ENCODE peak calls at places on chromosome 14, in seven cellular contexts. Z, I, W, Y, N, H and P are unnamed samples.

GRCh38 chr14:72740966-72741835 is 152.7 kb downstream of the DPF3 start:
- DNase-seq in W (no peak), N (peak), I (no peak), Z (no peak), H (no peak), Y (no peak), P (peak)

GRCh38 chr14:89336338-89336737 is 80.7 kb downstream of the FOXN3 start:
- DNase-seq in H (no peak), Y (no peak), W (no peak), Z (no peak), N (no peak), I (no peak), P (no peak)

GRCh38 chr14:52175982-52176502 is 91.5 kb upstream of the PTGDR start:
- DNase-seq in H (no peak), W (no peak), N (no peak), Y (no peak), Z (no peak), I (no peak), P (no peak)

GRCh38 chr14:58469309-58469708 is 41.8 kb downstream of the KIAA0586 start:
- DNase-seq in N (no peak), I (no peak), Z (no peak), H (no peak), W (no peak), Y (no peak), P (no peak)

GRCh38 chr14:64194404-64194803 is 99.8 kb downstream of the ESR2 start:
- DNase-seq in Z (no peak), W (no peak), I (no peak), N (no peak), H (no peak), Y (no peak), P (peak)

GRCh38 chr14:31154956-31155355 is 52.6 kb downstream of the HECTD1 start:
- DNase-seq in N (no peak), H (no peak), Z (no peak), W (no peak), I (no peak), Y (no peak), P (no peak)

GRCh38 chr14:105845725-105846309 is 319.4 kb downstream of the TMEM121 start:
- DNase-seq in I (no peak), H (no peak), N (no peak), Z (no peak), Y (no peak), W (no peak), P (peak)

GRCh38 chr14:96559571-96559970 is 57.4 kb downstream of the PAPOLA start:
- DNase-seq in N (no peak), H (no peak), W (no peak), Z (no peak), Y (no peak), I (no peak), P (no peak)

GRCh38 chr14:63922696-63923421 is 70.1 kb downstream of the SYNE2 start:
- DNase-seq in N (no peak), H (no peak), W (no peak), Y (peak), I (no peak), Z (no peak), P (no peak)

GRCh38 chr14:102183922-102184677 is 44.4 kb downstream of the WDR20 start:
- DNase-seq in Z (no peak), I (no peak), H (no peak), W (no peak), N (no peak), Y (no peak), P (no peak)

GRCh38 chr14:74085047-74085637 is 386 bp downstream of the LIN52 start:
- DNase-seq in Y (peak), I (no peak), H (peak), N (no peak), Z (no peak), W (no peak), P (no peak)